ENCODE peak calls at places on chromosomes 13 and 19, in five cellular contexts. One of them, this sample, is unnamed.

GRCh38 chr13:24071423-24072075 is 89.0 kb upstream of the SPATA13 start:
- DNase-seq in body of pancreas: no peak
- DNase-seq in HCT116: no peak
- DNase-seq in uterus: peak; percentile 45
- DNase-seq in right lobe of liver: no peak
- DNase-seq in this sample: no peak

GRCh38 chr19:40862785-40863184 is 12.5 kb upstream of the CYP2A6 start:
- DNase-seq in right lobe of liver: no peak
- DNase-seq in uterus: no peak
- DNase-seq in HCT116: no peak
- DNase-seq in body of pancreas: no peak
- DNase-seq in this sample: no peak

GRCh38 chr13:41652735-41653361 is 195.5 kb downstream of the RGCC start:
- DNase-seq in HCT116: peak; percentile 23
- DNase-seq in body of pancreas: peak; percentile 36
- DNase-seq in uterus: peak; percentile 43
- DNase-seq in right lobe of liver: no peak
- DNase-seq in this sample: no peak

GRCh38 chr19:8462601-8463000 is 17.8 kb downstream of the HNRNPM start:
- DNase-seq in right lobe of liver: no peak
- DNase-seq in uterus: no peak
- DNase-seq in body of pancreas: no peak
- DNase-seq in HCT116: no peak
- DNase-seq in this sample: no peak

GRCh38 chr19:4724252-4724514 is 541 bp upstream of the DPP9 start:
- DNase-seq in uterus: no peak
- DNase-seq in HCT116: no peak
- DNase-seq in body of pancreas: no peak
- DNase-seq in right lobe of liver: no peak
- DNase-seq in this sample: peak; percentile 58

GRCh38 chr13:33290421-33290965 is 4.9 kb upstream of the STARD13 start:
- DNase-seq in uterus: no peak
- DNase-seq in body of pancreas: no peak
- DNase-seq in HCT116: no peak
- DNase-seq in right lobe of liver: no peak
- DNase-seq in this sample: no peak

GRCh38 chr13:75399168-75399878 is 82.6 kb downstream of the TBC1D4 start:
- DNase-seq in right lobe of liver: no peak
- DNase-seq in HCT116: no peak
- DNase-seq in uterus: no peak
- DNase-seq in body of pancreas: no peak
- DNase-seq in this sample: no peak

GRCh38 chr19:12834418-12834943 is at the start of gene RTBDN:
- DNase-seq in HCT116: no peak
- DNase-seq in body of pancreas: no peak
- DNase-seq in right lobe of liver: no peak
- DNase-seq in uterus: no peak
- DNase-seq in this sample: no peak

GRCh38 chr19:45863840-45864628 is at the start of gene FOXA3:
- DNase-seq in HCT116: no peak
- DNase-seq in right lobe of liver: peak; percentile 81
- DNase-seq in body of pancreas: peak; percentile 75
- DNase-seq in uterus: no peak
- DNase-seq in this sample: no peak

GRCh38 chr13:38350114-38350617 is 515 bp downstream of the UFM1 start:
- DNase-seq in uterus: no peak
- DNase-seq in right lobe of liver: peak; percentile 77
- DNase-seq in body of pancreas: peak; percentile 80
- DNase-seq in HCT116: peak; percentile 35
- DNase-seq in this sample: peak; percentile 71

GRCh38 chr13:86741762-86742285 is 929.3 kb upstream of the SLITRK5 start:
- DNase-seq in right lobe of liver: no peak
- DNase-seq in uterus: no peak
- DNase-seq in body of pancreas: no peak
- DNase-seq in HCT116: no peak
- DNase-seq in this sample: no peak

GRCh38 chr13:93794197-93794885 is 567.7 kb downstream of the GPC6 start:
- DNase-seq in body of pancreas: no peak
- DNase-seq in HCT116: no peak
- DNase-seq in right lobe of liver: no peak
- DNase-seq in uterus: no peak
- DNase-seq in this sample: no peak

GRCh38 chr13:19586904-19587634 is 25.7 kb upstream of the TPTE2 start:
- DNase-seq in body of pancreas: peak; percentile 12
- DNase-seq in HCT116: no peak
- DNase-seq in uterus: no peak
- DNase-seq in right lobe of liver: peak; percentile 28
- DNase-seq in this sample: no peak

DNA sequence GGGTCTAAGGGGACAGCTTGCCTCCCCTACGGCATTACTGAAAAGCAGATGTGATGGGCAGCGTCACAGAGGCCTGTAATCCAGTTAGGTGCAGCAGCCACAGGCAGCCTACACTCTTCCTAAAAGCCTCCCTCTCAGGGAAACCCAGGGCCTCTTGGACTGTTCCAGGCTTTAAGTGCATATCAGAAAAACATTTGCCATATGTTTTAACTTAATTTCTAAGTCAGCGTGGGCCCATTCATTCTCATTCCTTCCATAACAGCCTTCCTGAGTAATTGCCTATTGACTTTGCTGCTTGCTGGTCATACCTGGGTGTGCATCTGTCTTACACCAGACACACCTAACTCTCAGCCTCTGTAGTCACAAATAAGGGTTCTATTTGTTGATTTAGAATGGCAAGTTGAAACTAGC is 135.6 kb upstream of the SERP2 start:
- DNase-seq in body of pancreas: no peak
- DNase-seq in HCT116: no peak
- DNase-seq in right lobe of liver: no peak
- DNase-seq in uterus: no peak
- DNase-seq in this sample: no peak
- H3K27ac ChIP-seq in body of pancreas: no peak overlapping the region
- H3K27ac ChIP-seq in HCT116: no peak overlapping the region
- H3K27ac ChIP-seq in right lobe of liver: peak overlapping the region; percentile 35
- H3K27ac ChIP-seq in uterus: peak overlapping the region; percentile 91
- H3K27ac ChIP-seq in this sample: peak overlapping the region; percentile 65

GRCh38 chr13:22311734-22312404 is 641.0 kb downstream of the FGF9 start:
- DNase-seq in body of pancreas: no peak
- DNase-seq in uterus: no peak
- DNase-seq in HCT116: no peak
- DNase-seq in right lobe of liver: no peak
- DNase-seq in this sample: no peak
- H3K4me3 ChIP-seq in body of pancreas: no peak overlapping the region
- H3K4me3 ChIP-seq in uterus: no peak overlapping the region
- H3K4me3 ChIP-seq in HCT116: no peak overlapping the region
- H3K4me3 ChIP-seq in right lobe of liver: no peak overlapping the region
- H3K4me3 ChIP-seq in this sample: no peak overlapping the region

DNA sequence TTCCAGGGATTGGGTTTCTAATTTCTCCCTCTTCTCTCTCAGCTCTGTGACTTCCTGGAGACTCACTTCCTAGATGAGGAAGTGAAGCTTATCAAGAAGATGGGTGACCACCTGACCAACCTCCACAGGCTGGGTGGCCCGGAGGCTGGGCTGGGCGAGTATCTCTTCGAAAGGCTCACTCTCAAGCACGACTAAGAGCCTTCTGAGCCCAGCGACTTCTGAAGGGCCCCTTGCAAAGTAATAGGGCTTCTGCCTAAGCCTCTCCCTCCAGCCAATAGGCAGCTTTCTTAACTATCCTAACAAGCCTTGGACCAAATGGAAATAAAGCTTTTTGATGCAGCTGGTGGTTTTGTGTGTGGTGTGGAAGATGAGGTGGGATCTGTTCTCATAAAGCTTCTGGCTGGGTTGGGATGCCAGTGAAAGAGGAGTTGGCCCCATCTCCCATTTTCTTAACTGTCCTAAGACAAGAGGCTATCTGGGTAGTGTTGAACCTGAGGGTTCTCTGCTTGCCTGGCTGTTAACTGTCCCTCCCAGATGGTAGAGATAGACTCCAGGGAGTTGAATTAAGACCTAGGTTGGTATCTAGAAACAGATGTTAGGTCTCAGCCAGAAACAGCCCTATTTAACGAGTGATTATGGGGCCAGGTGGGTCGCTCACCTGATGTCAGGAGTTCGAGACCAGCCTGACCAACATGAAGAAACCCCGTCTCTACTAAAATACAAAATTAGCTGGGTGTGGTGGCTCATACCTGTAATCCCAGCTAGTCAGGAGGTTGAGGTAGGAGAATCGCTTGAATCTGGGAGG is 1.6 kb downstream of the FTL start:
- DNase-seq in right lobe of liver: peak; percentile 50
- DNase-seq in body of pancreas: no peak
- DNase-seq in uterus: no peak
- DNase-seq in HCT116: no peak
- DNase-seq in this sample: no peak
- TF ChIP-seq POLR2A in right lobe of liver: peak; percentile 16
- TF ChIP-seq POLR2A in body of pancreas: no peak
- TF ChIP-seq POLR2A in uterus: no peak
- TF ChIP-seq POLR2A in HCT116: no peak
- TF ChIP-seq POLR2A in this sample: peak; percentile 6

GRCh38 chr19:30428856-30429255 is 56.7 kb downstream of the ZNF536 start:
- DNase-seq in body of pancreas: no peak
- DNase-seq in uterus: no peak
- DNase-seq in right lobe of liver: no peak
- DNase-seq in HCT116: no peak
- DNase-seq in this sample: no peak
- H3K27ac ChIP-seq in body of pancreas: no peak overlapping the region
- H3K27ac ChIP-seq in uterus: no peak overlapping the region
- H3K27ac ChIP-seq in right lobe of liver: no peak overlapping the region
- H3K27ac ChIP-seq in HCT116: no peak overlapping the region
- H3K27ac ChIP-seq in this sample: no peak overlapping the region

DNA sequence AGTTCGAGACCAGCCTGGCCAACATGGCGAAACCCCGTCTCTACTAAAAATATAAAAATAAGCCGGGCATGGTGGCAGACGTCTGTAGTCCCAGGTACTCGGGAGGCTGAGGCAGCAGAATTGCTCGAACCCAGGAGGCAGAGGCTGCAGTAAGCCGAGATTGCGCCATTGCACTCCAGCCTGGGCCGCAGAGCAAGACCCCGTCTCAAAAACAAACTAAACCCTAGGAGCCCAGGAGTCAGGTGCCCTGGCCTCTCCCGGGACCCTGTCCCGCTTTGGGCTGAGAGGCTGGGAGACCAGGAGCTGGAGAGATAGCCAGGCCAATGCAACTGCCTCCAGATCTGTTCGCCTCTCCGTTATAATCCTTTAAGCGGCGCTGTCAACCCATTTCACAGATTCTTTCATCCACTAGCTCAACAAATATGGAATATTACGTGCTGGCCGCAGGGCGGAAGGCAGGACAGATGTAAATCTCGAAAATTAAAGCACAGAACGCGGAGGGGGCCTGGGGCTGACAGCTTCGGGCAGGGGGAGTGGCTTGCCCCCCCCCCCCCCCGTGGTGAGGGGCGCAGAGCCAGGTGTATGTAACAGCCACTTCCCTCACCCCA is 5.3 kb upstream of the MYBPC2 start:
- DNase-seq in right lobe of liver: no peak
- DNase-seq in body of pancreas: no peak
- DNase-seq in uterus: no peak
- DNase-seq in HCT116: no peak
- DNase-seq in this sample: no peak
- H3K4me3 ChIP-seq in right lobe of liver: no peak overlapping the region
- H3K4me3 ChIP-seq in body of pancreas: no peak overlapping the region
- H3K4me3 ChIP-seq in uterus: no peak overlapping the region
- H3K4me3 ChIP-seq in HCT116: no peak overlapping the region
- H3K4me3 ChIP-seq in this sample: no peak overlapping the region

This sample was measured in ovary.